ENCODE peak calls at places on chromosomes 16 and 17, in nine cellular contexts. K, D, Q, H, I, F, J, E and S are unnamed samples.

GRCh38 chr17:50180593-50180992 is 14.8 kb downstream of the SGCA start:
- DNase-seq in K (no peak), D (no peak), Q (no peak), H (no peak), I (no peak), F (no peak), J (no peak), E (peak; percentile 22), S (no peak)

GRCh38 chr16:19696961-19697360 is 21.1 kb downstream of the KNOP1 start:
- DNase-seq in K (no peak), D (no peak), Q (no peak), H (no peak), I (no peak), F (no peak), J (no peak), E (no peak), S (no peak)

GRCh38 chr17:27471321-27472269 is 15.3 kb downstream of the KSR1 start:
- DNase-seq in K (no peak), D (no peak), Q (no peak), H (peak; percentile 97), I (peak; percentile 98), F (no peak), J (peak; percentile 46), E (peak; percentile 39), S (no peak)

GRCh38 chr17:74113326-74113725 is 90.2 kb upstream of the RPL38 start:
- DNase-seq in K (no peak), D (no peak), Q (no peak), H (no peak), I (no peak), F (no peak), J (no peak), E (no peak), S (no peak)

GRCh38 chr17:8556074-8556473 is 74.5 kb downstream of the MYH10 start:
- DNase-seq in K (no peak), D (peak; percentile 11), Q (no peak), H (no peak), I (peak; percentile 77), F (no peak), J (no peak), E (peak; percentile 33), S (no peak)

GRCh38 chr17:79826210-79826680 is 13.0 kb downstream of the CBX4 start:
- DNase-seq in K (no peak), D (no peak), Q (no peak), H (peak; percentile 22), I (no peak), F (no peak), J (no peak), E (peak; percentile 42), S (no peak)

GRCh38 chr16:49382916-49383315 is 9.3 kb downstream of the C16orf78 start:
- DNase-seq in K (no peak), D (no peak), Q (no peak), H (no peak), I (no peak), F (peak; percentile 68), J (no peak), E (no peak), S (no peak)

GRCh38 chr16:79601978-79602609 is 1.6 kb upstream of the MAF start:
- DNase-seq in K (peak; percentile 88), D (peak; percentile 82), Q (peak; percentile 75), H (peak; percentile 75), I (peak; percentile 82), F (peak; percentile 86), J (peak; percentile 84), E (peak; percentile 84), S (peak; percentile 29)

GRCh38 chr17:47999612-48000011 is 28.7 kb downstream of the CDK5RAP3 start:
- DNase-seq in K (no peak), D (peak; percentile 47), Q (no peak), H (peak; percentile 35), I (peak; percentile 73), F (no peak), J (no peak), E (peak; percentile 53), S (peak; percentile 64)

GRCh38 chr16:3832669-3833068 is 47.8 kb downstream of the CREBBP start:
- DNase-seq in K (no peak), D (no peak), Q (no peak), H (no peak), I (no peak), F (no peak), J (no peak), E (no peak), S (no peak)

GRCh38 chr16:82769845-82770244 is 143.1 kb downstream of the CDH13 start:
- DNase-seq in K (no peak), D (no peak), Q (no peak), H (no peak), I (no peak), F (no peak), J (no peak), E (no peak), S (no peak)

GRCh38 chr16:20940864-20941634 is 40.5 kb downstream of the LYRM1 start:
- DNase-seq in K (no peak), D (no peak), Q (no peak), H (no peak), I (no peak), F (no peak), J (no peak), E (no peak), S (no peak)

GRCh38 chr17:37340804-37341203 is 35.0 kb upstream of the C17orf78 start:
- DNase-seq in K (no peak), D (no peak), Q (no peak), H (no peak), I (no peak), F (no peak), J (no peak), E (no peak), S (no peak)

GRCh38 chr16:67653131-67654068 is 6.7 kb downstream of the ACD start:
- DNase-seq in K (peak; percentile 48), D (peak; percentile 48), Q (no peak), H (no peak), I (no peak), F (peak; percentile 51), J (no peak), E (no peak), S (no peak)

GRCh38 chr17:65515959-65516948 is 45.2 kb downstream of the AXIN2 start:
- DNase-seq in K (no peak), D (no peak), Q (peak; percentile 44), H (no peak), I (no peak), F (no peak), J (no peak), E (no peak), S (no peak)

GRCh38 chr17:77281024-77281903 is 140.5 kb downstream of the SEC14L1 start:
- DNase-seq in K (peak; percentile 77), D (peak; percentile 87), Q (no peak), H (peak; percentile 77), I (peak; percentile 81), F (peak; percentile 88), J (peak; percentile 58), E (no peak), S (no peak)